ENCODE peak calls at places on chromosomes 6 and 20, in six cellular contexts. One of them, this sample, is unnamed.

GRCh38 chr6:42402184-42402583 is 49.5 kb downstream of the TRERF1 start:
- DNase-seq in activated B cell treated with CpG ODN at 0.5 μM for 24 hours: no peak
- DNase-seq in AG04450: no peak
- DNase-seq in neural crest cell: no peak
- DNase-seq in colonic mucosa: no peak
- DNase-seq in SK-N-SH: peak; percentile 30
- DNase-seq in this sample: no peak

GRCh38 chr20:10639762-10640556 is 33.8 kb downstream of the JAG1 start:
- DNase-seq in activated B cell treated with CpG ODN at 0.5 μM for 24 hours: no peak
- DNase-seq in AG04450: no peak
- DNase-seq in neural crest cell: no peak
- DNase-seq in colonic mucosa: no peak
- DNase-seq in SK-N-SH: no peak
- DNase-seq in this sample: no peak

GRCh38 chr6:122833229-122833556 is 44.1 kb downstream of the SMPDL3A start:
- DNase-seq in activated B cell treated with CpG ODN at 0.5 μM for 24 hours: no peak
- DNase-seq in AG04450: no peak
- DNase-seq in neural crest cell: peak; percentile 49
- DNase-seq in colonic mucosa: no peak
- DNase-seq in SK-N-SH: no peak
- DNase-seq in this sample: no peak

GRCh38 chr6:166750125-166750793 is 123.2 kb upstream of the RPS6KA2 start:
- DNase-seq in activated B cell treated with CpG ODN at 0.5 μM for 24 hours: no peak
- DNase-seq in AG04450: no peak
- DNase-seq in neural crest cell: no peak
- DNase-seq in colonic mucosa: no peak
- DNase-seq in SK-N-SH: no peak
- DNase-seq in this sample: no peak

GRCh38 chr6:148364056-148364844 is 21.6 kb downstream of the SASH1 start:
- DNase-seq in activated B cell treated with CpG ODN at 0.5 μM for 24 hours: no peak
- DNase-seq in AG04450: peak; percentile 13
- DNase-seq in neural crest cell: no peak
- DNase-seq in colonic mucosa: no peak
- DNase-seq in SK-N-SH: no peak
- DNase-seq in this sample: peak; percentile 74

GRCh38 chr6:154352898-154353585 is 3.6 kb downstream of the IPCEF1 start:
- DNase-seq in activated B cell treated with CpG ODN at 0.5 μM for 24 hours: no peak
- DNase-seq in AG04450: no peak
- DNase-seq in neural crest cell: no peak
- DNase-seq in colonic mucosa: no peak
- DNase-seq in SK-N-SH: no peak
- DNase-seq in this sample: no peak

GRCh38 chr6:12458558-12458957 is 168.4 kb downstream of the EDN1 start:
- DNase-seq in activated B cell treated with CpG ODN at 0.5 μM for 24 hours: no peak
- DNase-seq in AG04450: no peak
- DNase-seq in neural crest cell: no peak
- DNase-seq in colonic mucosa: no peak
- DNase-seq in SK-N-SH: no peak
- DNase-seq in this sample: no peak

GRCh38 chr6:133502451-133503259 is 261.5 kb downstream of the EYA4 start:
- DNase-seq in activated B cell treated with CpG ODN at 0.5 μM for 24 hours: no peak
- DNase-seq in AG04450: peak; percentile 81
- DNase-seq in neural crest cell: no peak
- DNase-seq in colonic mucosa: no peak
- DNase-seq in SK-N-SH: no peak
- DNase-seq in this sample: no peak

GRCh38 chr20:12928755-12929401 is 79.9 kb upstream of the SPTLC3 start:
- DNase-seq in activated B cell treated with CpG ODN at 0.5 μM for 24 hours: no peak
- DNase-seq in AG04450: peak; percentile 42
- DNase-seq in neural crest cell: no peak
- DNase-seq in colonic mucosa: no peak
- DNase-seq in SK-N-SH: no peak
- DNase-seq in this sample: no peak

GRCh38 chr6:36727491-36728021 is 29.9 kb downstream of the RAB44 start:
- DNase-seq in activated B cell treated with CpG ODN at 0.5 μM for 24 hours: no peak
- DNase-seq in AG04450: no peak
- DNase-seq in neural crest cell: no peak
- DNase-seq in colonic mucosa: no peak
- DNase-seq in SK-N-SH: no peak
- DNase-seq in this sample: peak; percentile 43

GRCh38 chr6:150036081-150036480 is 10.7 kb upstream of the RAET1L start:
- DNase-seq in activated B cell treated with CpG ODN at 0.5 μM for 24 hours: no peak
- DNase-seq in AG04450: no peak
- DNase-seq in neural crest cell: no peak
- DNase-seq in colonic mucosa: no peak
- DNase-seq in SK-N-SH: no peak
- DNase-seq in this sample: no peak

GRCh38 chr20:2236266-2236665 is 59.5 kb upstream of the TGM3 start:
- DNase-seq in activated B cell treated with CpG ODN at 0.5 μM for 24 hours: no peak
- DNase-seq in AG04450: no peak
- DNase-seq in neural crest cell: no peak
- DNase-seq in colonic mucosa: no peak
- DNase-seq in SK-N-SH: no peak
- DNase-seq in this sample: no peak

GRCh38 chr6:136037246-136037884 is 185.9 kb downstream of the PDE7B start:
- DNase-seq in activated B cell treated with CpG ODN at 0.5 μM for 24 hours: no peak
- DNase-seq in AG04450: no peak
- DNase-seq in neural crest cell: no peak
- DNase-seq in colonic mucosa: no peak
- DNase-seq in SK-N-SH: no peak
- DNase-seq in this sample: no peak

GRCh38 chr6:96626749-96627353 is 63.9 kb downstream of the FHL5 start:
- DNase-seq in activated B cell treated with CpG ODN at 0.5 μM for 24 hours: no peak
- DNase-seq in AG04450: peak; percentile 1
- DNase-seq in neural crest cell: no peak
- DNase-seq in colonic mucosa: no peak
- DNase-seq in SK-N-SH: peak; percentile 51
- DNase-seq in this sample: no peak

GRCh38 chr6:140485740-140486467 is 1111.5 kb upstream of the CITED2 start:
- DNase-seq in activated B cell treated with CpG ODN at 0.5 μM for 24 hours: no peak
- DNase-seq in AG04450: peak; percentile 69
- DNase-seq in neural crest cell: no peak
- DNase-seq in colonic mucosa: no peak
- DNase-seq in SK-N-SH: no peak
- DNase-seq in this sample: no peak

GRCh38 chr20:45934046-45934586 is 367 bp upstream of the PCIF1 start:
- DNase-seq in activated B cell treated with CpG ODN at 0.5 μM for 24 hours: no peak
- DNase-seq in AG04450: no peak
- DNase-seq in neural crest cell: no peak
- DNase-seq in colonic mucosa: peak; percentile 71
- DNase-seq in SK-N-SH: peak; percentile 81
- DNase-seq in this sample: no peak

GRCh38 chr20:17771206-17772004 is 71.6 kb downstream of the BANF2 start:
- DNase-seq in activated B cell treated with CpG ODN at 0.5 μM for 24 hours: no peak
- DNase-seq in AG04450: no peak
- DNase-seq in neural crest cell: no peak
- DNase-seq in colonic mucosa: no peak
- DNase-seq in SK-N-SH: no peak
- DNase-seq in this sample: no peak

GRCh38 chr20:21235713-21236445 is 67.3 kb upstream of the XRN2 start:
- DNase-seq in activated B cell treated with CpG ODN at 0.5 μM for 24 hours: no peak
- DNase-seq in AG04450: peak; percentile 32
- DNase-seq in neural crest cell: peak; percentile 64
- DNase-seq in colonic mucosa: peak; percentile 68
- DNase-seq in SK-N-SH: peak; percentile 65
- DNase-seq in this sample: peak; percentile 59

GRCh38 chr6:44855562-44856494 is 468.3 kb downstream of the CDC5L start:
- DNase-seq in activated B cell treated with CpG ODN at 0.5 μM for 24 hours: no peak
- DNase-seq in AG04450: peak; percentile 1
- DNase-seq in neural crest cell: no peak
- DNase-seq in colonic mucosa: no peak
- DNase-seq in SK-N-SH: no peak
- DNase-seq in this sample: no peak

GRCh38 chr6:35441205-35441604 is 10.9 kb upstream of the FANCE start:
- DNase-seq in activated B cell treated with CpG ODN at 0.5 μM for 24 hours: no peak
- DNase-seq in AG04450: no peak
- DNase-seq in neural crest cell: no peak
- DNase-seq in colonic mucosa: no peak
- DNase-seq in SK-N-SH: no peak
- DNase-seq in this sample: no peak

GRCh38 chr6:79782775-79783174 is 151.6 kb downstream of the SH3BGRL2 start:
- DNase-seq in activated B cell treated with CpG ODN at 0.5 μM for 24 hours: no peak
- DNase-seq in AG04450: no peak
- DNase-seq in neural crest cell: no peak
- DNase-seq in colonic mucosa: no peak
- DNase-seq in SK-N-SH: no peak
- DNase-seq in this sample: no peak

GRCh38 chr6:12815884-12816600 is 99.5 kb downstream of the PHACTR1 start:
- DNase-seq in activated B cell treated with CpG ODN at 0.5 μM for 24 hours: no peak
- DNase-seq in AG04450: no peak
- DNase-seq in neural crest cell: no peak
- DNase-seq in colonic mucosa: no peak
- DNase-seq in SK-N-SH: no peak
- DNase-seq in this sample: no peak

GRCh38 chr20:29119141-29119540 is 2138.3 kb upstream of the DEFB115 start:
- DNase-seq in activated B cell treated with CpG ODN at 0.5 μM for 24 hours: no peak
- DNase-seq in AG04450: no peak
- DNase-seq in neural crest cell: no peak
- DNase-seq in colonic mucosa: no peak
- DNase-seq in SK-N-SH: no peak
- DNase-seq in this sample: no peak

GRCh38 chr6:63347599-63347998 is 27.8 kb upstream of the LGSN start:
- DNase-seq in activated B cell treated with CpG ODN at 0.5 μM for 24 hours: no peak
- DNase-seq in AG04450: peak; percentile 51
- DNase-seq in neural crest cell: no peak
- DNase-seq in colonic mucosa: no peak
- DNase-seq in SK-N-SH: no peak
- DNase-seq in this sample: no peak

GRCh38 chr20:31968299-31969126 is 562 bp downstream of the XKR7 start:
- DNase-seq in activated B cell treated with CpG ODN at 0.5 μM for 24 hours: peak; percentile 86
- DNase-seq in AG04450: peak; percentile 23
- DNase-seq in neural crest cell: peak; percentile 100
- DNase-seq in colonic mucosa: peak; percentile 67
- DNase-seq in SK-N-SH: peak; percentile 81
- DNase-seq in this sample: peak; percentile 73

GRCh38 chr20:23265226-23265625 is 85.4 kb upstream of the NXT1 start:
- DNase-seq in activated B cell treated with CpG ODN at 0.5 μM for 24 hours: no peak
- DNase-seq in AG04450: no peak
- DNase-seq in neural crest cell: no peak
- DNase-seq in colonic mucosa: no peak
- DNase-seq in SK-N-SH: no peak
- DNase-seq in this sample: no peak

GRCh38 chr20:52806918-52807317 is 165.2 kb upstream of the TSHZ2 start:
- DNase-seq in activated B cell treated with CpG ODN at 0.5 μM for 24 hours: no peak
- DNase-seq in AG04450: no peak
- DNase-seq in neural crest cell: no peak
- DNase-seq in colonic mucosa: no peak
- DNase-seq in SK-N-SH: no peak
- DNase-seq in this sample: no peak

GRCh38 chr20:52814371-52814770 is 157.8 kb upstream of the TSHZ2 start:
- DNase-seq in activated B cell treated with CpG ODN at 0.5 μM for 24 hours: no peak
- DNase-seq in AG04450: no peak
- DNase-seq in neural crest cell: no peak
- DNase-seq in colonic mucosa: no peak
- DNase-seq in SK-N-SH: no peak
- DNase-seq in this sample: no peak

GRCh38 chr20:52809003-52809402 is 163.2 kb upstream of the TSHZ2 start:
- DNase-seq in activated B cell treated with CpG ODN at 0.5 μM for 24 hours: no peak
- DNase-seq in AG04450: no peak
- DNase-seq in neural crest cell: no peak
- DNase-seq in colonic mucosa: no peak
- DNase-seq in SK-N-SH: no peak
- DNase-seq in this sample: no peak

DNA sequence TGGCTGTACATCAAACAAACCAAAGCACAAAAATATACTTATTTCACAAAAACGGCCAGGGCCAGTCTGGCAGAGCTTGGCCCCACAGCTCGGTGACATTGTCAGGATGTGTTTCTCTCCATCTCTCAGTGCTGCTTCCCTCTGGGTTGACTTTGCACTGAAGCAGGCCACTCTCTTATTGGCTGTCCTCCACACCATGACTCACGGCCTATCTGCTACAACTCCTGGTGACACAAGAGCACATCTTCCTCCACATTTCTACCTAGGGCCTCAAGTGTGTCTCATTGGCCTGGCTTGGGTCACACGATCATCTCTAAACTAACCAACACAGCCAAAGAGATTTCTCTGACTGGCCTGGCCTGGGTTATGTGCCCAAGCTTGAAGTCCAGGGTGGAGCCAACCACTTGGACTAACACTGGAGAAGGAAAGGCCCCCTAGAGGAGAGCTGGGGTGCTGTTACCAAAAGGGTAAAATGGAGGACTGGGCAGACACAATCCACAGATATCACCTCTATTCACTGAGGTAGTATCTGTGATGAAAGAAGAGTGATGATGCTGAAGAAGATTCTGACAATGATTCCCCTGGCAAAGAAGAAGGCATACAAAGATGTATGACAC is 159.8 kb upstream of the TSHZ2 start:
- DNase-seq in activated B cell treated with CpG ODN at 0.5 μM for 24 hours: no peak
- DNase-seq in AG04450: no peak
- DNase-seq in neural crest cell: no peak
- DNase-seq in colonic mucosa: no peak
- DNase-seq in SK-N-SH: no peak
- DNase-seq in this sample: no peak
- TF ChIP-seq CTCF in activated B cell treated with CpG ODN at 0.5 μM for 24 hours: no peak
- TF ChIP-seq CTCF in AG04450: no peak
- TF ChIP-seq CTCF in neural crest cell: peak; percentile 21
- TF ChIP-seq CTCF in colonic mucosa: no peak
- TF ChIP-seq CTCF in SK-N-SH: peak; percentile 13
- TF ChIP-seq CTCF in this sample: no peak

GRCh38 chr6:94036024-94036423 is 616.7 kb upstream of the EPHA7 start:
- DNase-seq in activated B cell treated with CpG ODN at 0.5 μM for 24 hours: no peak
- DNase-seq in AG04450: no peak
- DNase-seq in neural crest cell: no peak
- DNase-seq in colonic mucosa: no peak
- DNase-seq in SK-N-SH: no peak
- DNase-seq in this sample: no peak
- TF ChIP-seq CTCF in activated B cell treated with CpG ODN at 0.5 μM for 24 hours: no peak
- TF ChIP-seq CTCF in AG04450: no peak
- TF ChIP-seq CTCF in neural crest cell: no peak
- TF ChIP-seq CTCF in colonic mucosa: no peak
- TF ChIP-seq CTCF in SK-N-SH: no peak
- TF ChIP-seq CTCF in this sample: no peak

GRCh38 chr6:112786801-112787200 is 439.7 kb downstream of the RFPL4B start:
- DNase-seq in activated B cell treated with CpG ODN at 0.5 μM for 24 hours: no peak
- DNase-seq in AG04450: no peak
- DNase-seq in neural crest cell: no peak
- DNase-seq in colonic mucosa: no peak
- DNase-seq in SK-N-SH: no peak
- DNase-seq in this sample: no peak

GRCh38 chr6:112785408-112785807 is 438.3 kb downstream of the RFPL4B start:
- DNase-seq in activated B cell treated with CpG ODN at 0.5 μM for 24 hours: no peak
- DNase-seq in AG04450: no peak
- DNase-seq in neural crest cell: no peak
- DNase-seq in colonic mucosa: no peak
- DNase-seq in SK-N-SH: no peak
- DNase-seq in this sample: no peak

GRCh38 chr6:112780498-112781096 is 433.5 kb downstream of the RFPL4B start:
- DNase-seq in activated B cell treated with CpG ODN at 0.5 μM for 24 hours: peak; percentile 23
- DNase-seq in AG04450: peak; percentile 55
- DNase-seq in neural crest cell: peak; percentile 88
- DNase-seq in colonic mucosa: peak; percentile 77
- DNase-seq in SK-N-SH: peak; percentile 50
- DNase-seq in this sample: peak; percentile 48

GRCh38 chr6:112781236-112781635 is 434.1 kb downstream of the RFPL4B start:
- DNase-seq in activated B cell treated with CpG ODN at 0.5 μM for 24 hours: no peak
- DNase-seq in AG04450: no peak
- DNase-seq in neural crest cell: peak; percentile 32
- DNase-seq in colonic mucosa: no peak
- DNase-seq in SK-N-SH: no peak
- DNase-seq in this sample: no peak
- TF ChIP-seq CTCF in activated B cell treated with CpG ODN at 0.5 μM for 24 hours: no peak
- TF ChIP-seq CTCF in AG04450: peak; percentile 16
- TF ChIP-seq CTCF in neural crest cell: no peak
- TF ChIP-seq CTCF in colonic mucosa: no peak
- TF ChIP-seq CTCF in SK-N-SH: peak; percentile 25
- TF ChIP-seq CTCF in this sample: no peak

GRCh38 chr20:52130406-52130805 is 61.2 kb downstream of the ZFP64 start:
- DNase-seq in activated B cell treated with CpG ODN at 0.5 μM for 24 hours: no peak
- DNase-seq in AG04450: no peak
- DNase-seq in neural crest cell: no peak
- DNase-seq in colonic mucosa: no peak
- DNase-seq in SK-N-SH: no peak
- DNase-seq in this sample: no peak
- TF ChIP-seq CTCF in activated B cell treated with CpG ODN at 0.5 μM for 24 hours: no peak
- TF ChIP-seq CTCF in AG04450: no peak
- TF ChIP-seq CTCF in neural crest cell: no peak
- TF ChIP-seq CTCF in colonic mucosa: no peak
- TF ChIP-seq CTCF in SK-N-SH: no peak
- TF ChIP-seq CTCF in this sample: no peak

This sample was measured in CD14-positive monocyte.